ENCODE peak calls at places on chromosomes 3 and 15, in seven cellular contexts. A is activated T-helper 1 cell treated with Interleukin-2 at 50 U/mL for 16 hours; E is activated naive CD8-positive, alpha-beta T cell treated with anti-CD3 and anti-CD28 coated beads, Interleukin-2, amount 50 U/mL, for 24 hours; L is kidney tubule cell; N is stimulated activated effector memory CD8-positive, alpha-beta T cell treated with anti-CD3 and anti-CD28 coated beads, Interleukin-12 subunit alpha, Interleukin-12 subunit beta, amount 100 ng/mL, for 72 hours; R is smooth muscle cell of the brain vasculature; F is GM03348. P is an unnamed sample.

GRCh38 chr15:68091743-68092142 is 37.6 kb downstream of the PIAS1 start:
- DNase-seq in A (no peak), E (no peak), L (no peak), N (no peak), R (no peak), F (no peak), P (no peak)

GRCh38 chr3:60086811-60087210 is 1037.0 kb upstream of the CFAP20DC start:
- DNase-seq in A (no peak), E (peak; percentile 31), L (peak; percentile 47), N (peak; percentile 62), R (no peak), F (peak; percentile 36), P (no peak)

GRCh38 chr3:174046311-174046710 is 648.8 kb downstream of the NLGN1 start:
- DNase-seq in A (no peak), E (no peak), L (no peak), N (no peak), R (no peak), F (no peak), P (no peak)

GRCh38 chr3:149579838-149580542 is 77.8 kb downstream of the WWTR1 start:
- DNase-seq in A (no peak), E (no peak), L (peak; percentile 95), N (peak; percentile 66), R (no peak), F (peak; percentile 39), P (no peak)

GRCh38 chr15:47405768-47406167 is 311.5 kb upstream of the SEMA6D start:
- DNase-seq in A (no peak), E (no peak), L (no peak), N (no peak), R (no peak), F (no peak), P (no peak)

GRCh38 chr15:38453971-38454686 is at the start of gene FAM98B:
- DNase-seq in A (peak; percentile 74), E (peak; percentile 94), L (peak; percentile 89), N (peak; percentile 99), R (peak; percentile 79), F (peak; percentile 91), P (peak; percentile 91)

GRCh38 chr3:138367912-138368311 is 19.5 kb downstream of the MRAS start:
- DNase-seq in A (no peak), E (no peak), L (no peak), N (no peak), R (no peak), F (peak; percentile 80), P (no peak)

GRCh38 chr3:10223676-10224639 is 24.3 kb upstream of the TATDN2 start:
- DNase-seq in A (peak; percentile 33), E (peak; percentile 41), L (peak; percentile 72), N (peak; percentile 65), R (no peak), F (no peak), P (no peak)

GRCh38 chr3:149448331-149448831 is 26.1 kb upstream of the TM4SF4 start:
- DNase-seq in A (no peak), E (no peak), L (peak; percentile 55), N (no peak), R (no peak), F (peak; percentile 73), P (no peak)

GRCh38 chr3:71388535-71389120 is 194.9 kb downstream of the FOXP1 start:
- DNase-seq in A (no peak), E (no peak), L (no peak), N (no peak), R (no peak), F (no peak), P (no peak)

GRCh38 chr3:42032693-42033349 is 58.3 kb upstream of the TRAK1 start:
- DNase-seq in A (no peak), E (no peak), L (peak; percentile 69), N (no peak), R (peak; percentile 75), F (peak; percentile 64), P (peak; percentile 73)